ENCODE peak calls at places on chromosomes 4 and X, in ten cellular contexts. M is brain microvascular endothelial cell, C is BE2C, N is AG09309, B is AG04450, H is choroid plexus epithelial cell, D is epithelial cell of esophagus, U is lung, T is kidney, I is HFF-Myc. W is an unnamed sample.

GRCh38 chrX:22345884-22346283 is 73.2 kb downstream of the CBLL2 start:
- DNase-seq in I (no peak), H (peak; percentile 34), B (no peak), N (no peak), D (peak; percentile 20), U (no peak), T (no peak), M (no peak), C (no peak), W (no peak)

GRCh38 chr4:76270776-76271175 is 19.3 kb downstream of the FAM47E start:
- DNase-seq in H (no peak), B (no peak), T (no peak), C (no peak), N (no peak), D (no peak), U (no peak), M (no peak), I (no peak), W (no peak)

GRCh38 chr4:23368081-23368697 is 521.7 kb downstream of the PPARGC1A start:
- DNase-seq in C (peak; percentile 15), D (peak; percentile 4), M (no peak), U (peak; percentile 42), N (no peak), I (no peak), B (no peak), T (no peak), H (peak; percentile 7), W (no peak)

GRCh38 chr4:16278178-16278577 is 51.9 kb upstream of the TAPT1 start:
- DNase-seq in C (no peak), T (no peak), I (no peak), B (no peak), M (no peak), D (no peak), U (no peak), N (no peak), H (no peak), W (peak; percentile 5)

GRCh38 chrX:129877401-129877800 is 28.6 kb upstream of the UTP14A start:
- DNase-seq in T (no peak), H (peak; percentile 5), C (no peak), N (no peak), M (no peak), D (no peak), B (no peak), I (peak; percentile 0), U (no peak), W (no peak)

GRCh38 chr4:1504786-1505500 is 98.7 kb upstream of the NKX1-1 start:
- DNase-seq in M (no peak), U (no peak), B (no peak), N (no peak), H (no peak), T (no peak), I (no peak), C (no peak), D (no peak), W (no peak)

GRCh38 chrX:101602077-101602476 is 15.7 kb downstream of the ARMCX6 start:
- DNase-seq in T (no peak), B (no peak), U (no peak), I (peak; percentile 33), D (no peak), H (peak; percentile 9), N (peak; percentile 34), C (no peak), M (no peak), W (peak; percentile 59)

GRCh38 chr4:90145331-90145730 is 18.1 kb downstream of the CCSER1 start:
- DNase-seq in N (no peak), M (no peak), U (no peak), B (no peak), T (no peak), C (no peak), D (no peak), H (no peak), I (no peak), W (no peak)

GRCh38 chrX:123764967-123765871 is 32.4 kb upstream of the THOC2 start:
- DNase-seq in M (peak; percentile 86), I (peak; percentile 31), T (peak; percentile 94), B (peak; percentile 55), N (no peak), U (peak; percentile 80), C (peak; percentile 87), H (peak; percentile 89), D (peak; percentile 79), W (peak; percentile 84)

GRCh38 chr4:145409393-145409792 is 72.3 kb upstream of the SMAD1 start:
- DNase-seq in C (no peak), H (no peak), U (no peak), B (no peak), T (no peak), N (no peak), I (no peak), D (no peak), M (no peak), W (no peak)

GRCh38 chr4:148056879-148057278 is 325.0 kb downstream of the ARHGAP10 start:
- DNase-seq in C (no peak), D (peak; percentile 67), U (peak; percentile 64), H (peak; percentile 69), T (no peak), I (peak; percentile 19), N (peak; percentile 13), M (peak; percentile 63), B (no peak), W (peak; percentile 52)

GRCh38 chr4:182488886-182489285 is 245.7 kb downstream of the TENM3 start:
- DNase-seq in T (no peak), C (no peak), N (no peak), I (no peak), B (no peak), H (no peak), D (no peak), M (no peak), U (no peak), W (no peak)

GRCh38 chr4:182478475-182478874 is 235.3 kb downstream of the TENM3 start:
- DNase-seq in M (peak; percentile 6), T (no peak), H (peak; percentile 72), N (peak; percentile 3), B (no peak), D (peak; percentile 45), I (peak; percentile 9), U (no peak), C (no peak), W (peak; percentile 66)

GRCh38 chr4:182489607-182490006 is 246.4 kb downstream of the TENM3 start:
- DNase-seq in N (no peak), U (no peak), C (no peak), D (no peak), T (no peak), H (no peak), M (no peak), B (no peak), I (no peak), W (no peak)

GRCh38 chr4:182486895-182487294 is 243.7 kb downstream of the TENM3 start:
- DNase-seq in N (no peak), H (peak; percentile 13), M (peak; percentile 2), B (no peak), D (no peak), C (no peak), I (no peak), T (no peak), U (no peak), W (no peak)

GRCh38 chr4:182483685-182484084 is 240.5 kb downstream of the TENM3 start:
- DNase-seq in N (no peak), C (no peak), H (no peak), I (no peak), U (no peak), T (no peak), B (no peak), M (no peak), D (no peak), W (no peak)
- H3K4me3 ChIP-seq in N (no peak overlapping the region), C (no peak overlapping the region), H (no peak overlapping the region), I (no peak overlapping the region), U (no peak overlapping the region), T (no peak overlapping the region), B (no peak overlapping the region), M (no peak overlapping the region), D (no peak overlapping the region), W (no peak overlapping the region)

DNA sequence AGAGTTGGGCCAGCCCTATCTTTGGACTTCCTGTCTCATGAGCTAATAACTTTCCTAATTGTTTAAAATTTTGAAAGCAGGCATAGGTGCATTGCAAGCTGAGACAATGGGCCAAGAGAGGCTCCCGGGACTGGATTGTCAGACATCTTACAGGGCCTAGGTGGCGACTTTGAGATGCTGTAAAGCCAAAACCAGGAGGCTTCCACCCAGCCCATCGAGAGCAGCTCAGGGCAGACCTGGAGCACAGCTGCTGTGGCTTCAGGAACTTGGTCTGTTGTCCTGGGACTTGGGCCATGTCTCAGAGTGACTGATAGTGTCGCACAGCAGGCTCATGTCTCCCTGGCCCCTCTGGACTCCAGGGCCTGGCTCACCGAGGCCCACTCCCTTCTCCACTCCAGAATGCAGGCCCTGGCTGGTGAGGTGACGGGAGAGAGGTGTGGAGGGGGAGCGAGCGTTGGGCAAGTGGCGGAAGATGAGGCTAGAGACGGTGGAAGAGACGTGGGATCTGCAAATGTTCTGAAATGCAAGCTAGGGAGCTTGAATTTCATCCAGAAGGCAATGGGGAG is 24.1 kb upstream of the MTM1 start:
- DNase-seq in C (no peak), I (no peak), T (no peak), D (no peak), M (no peak), N (no peak), U (no peak), B (no peak), H (peak; percentile 42), W (peak; percentile 13)
- TF ChIP-seq CTCF in C (no peak), I (no peak), T (no peak), D (peak; percentile 12), M (peak; percentile 12), N (no peak), U (no peak), B (no peak), H (peak; percentile 33), W (no peak)

DNA sequence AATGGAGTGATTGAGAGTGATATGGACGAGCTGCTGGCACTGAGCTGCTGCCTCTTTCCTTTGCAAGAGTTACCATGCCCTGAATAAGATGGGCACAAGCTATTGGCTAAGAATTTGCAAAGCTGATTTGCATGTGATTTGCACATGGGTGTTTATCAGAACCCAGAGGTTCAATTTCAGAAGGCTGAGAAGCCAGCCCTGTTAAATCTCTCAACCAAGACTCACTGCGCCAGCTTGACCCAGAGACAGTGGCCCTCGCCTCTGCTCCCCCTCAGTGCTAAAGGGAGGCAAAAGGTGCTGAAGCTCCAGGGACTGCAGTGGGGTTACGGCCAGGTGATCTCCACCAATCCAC is 701 bp downstream of the ARHGAP4 start:
- DNase-seq in B (no peak), U (no peak), C (no peak), I (no peak), N (no peak), H (no peak), D (no peak), T (no peak), M (no peak), W (no peak)
- H3K4me3 ChIP-seq in B (no peak overlapping the region), U (peak overlapping the region; percentile 22), C (no peak overlapping the region), I (no peak overlapping the region), N (no peak overlapping the region), H (no peak overlapping the region), D (no peak overlapping the region), T (peak overlapping the region; percentile 25), M (no peak overlapping the region), W (no peak overlapping the region)

GRCh38 chr4:7876096-7876993 is 63.3 kb downstream of the AFAP1 start:
- DNase-seq in H (peak; percentile 72), C (peak; percentile 83), U (no peak), D (no peak), I (no peak), B (no peak), N (no peak), T (no peak), M (peak; percentile 70), W (peak; percentile 59)
- TF ChIP-seq CTCF in H (peak; percentile 73), C (peak; percentile 91), U (no peak), D (no peak), I (peak; percentile 38), B (peak; percentile 61), N (peak; percentile 51), T (no peak), M (peak; percentile 83), W (peak; percentile 48)

W was measured in cardiac fibroblast.